ENCODE peak calls at places on chromosome 17, in ten cellular contexts. L, N, J, M, I, S, D, G, H and U are unnamed samples.
A peak's percentile ranks its signal among the peaks of the same experiment; 100 is the strongest.

GRCh38 chr17:34537445-34537844 is 41.9 kb upstream of the TMEM132E start:
- DNase-seq in H (no peak), J (no peak), S (no peak), N (no peak), L (no peak), D (no peak), I (no peak), G (no peak), M (no peak), U (no peak)

GRCh38 chr17:7579001-7579838 is at the start of gene CD68:
- DNase-seq in L (peak; percentile 60), D (no peak), S (peak; percentile 58), J (peak; percentile 89), H (peak; percentile 82), N (peak; percentile 90), G (peak; percentile 80), M (peak; percentile 66), I (peak; percentile 81), U (no peak)

GRCh38 chr17:55612691-55613141 is 101.5 kb upstream of the SMIM36 start:
- DNase-seq in L (no peak), I (no peak), J (no peak), G (no peak), H (no peak), M (no peak), N (no peak), D (no peak), S (peak; percentile 76), U (no peak)

GRCh38 chr17:47931848-47932247 is 9.5 kb upstream of the PNPO start:
- DNase-seq in L (no peak), S (no peak), M (no peak), I (no peak), D (no peak), N (no peak), H (no peak), G (no peak), J (no peak), U (no peak)

GRCh38 chr17:34313164-34313563 is 6.1 kb upstream of the CCL8 start:
- DNase-seq in G (no peak), D (no peak), H (no peak), L (no peak), I (no peak), N (no peak), J (no peak), M (no peak), S (no peak), U (no peak)

GRCh38 chr17:10135539-10136257 is 62.7 kb downstream of the GAS7 start:
- DNase-seq in I (peak; percentile 66), G (peak; percentile 60), H (no peak), N (no peak), D (no peak), S (no peak), L (no peak), M (no peak), J (no peak), U (no peak)

GRCh38 chr17:60145006-60145935 is 4.5 kb upstream of the CA4 start:
- DNase-seq in D (no peak), S (peak; percentile 33), N (no peak), G (no peak), I (no peak), J (no peak), L (no peak), H (peak; percentile 14), M (no peak), U (no peak)

GRCh38 chr17:26792486-26792885 is 501.4 kb upstream of the WSB1 start:
- DNase-seq in H (no peak), L (no peak), G (no peak), M (no peak), D (no peak), N (peak; percentile 35), J (no peak), S (no peak), I (no peak), U (no peak)

GRCh38 chr17:80251966-80252365 is 8.7 kb upstream of the RNF213 start:
- DNase-seq in S (peak; percentile 20), J (no peak), H (peak; percentile 50), G (no peak), L (no peak), D (no peak), N (no peak), M (no peak), I (no peak), U (no peak)

GRCh38 chr17:80253631-80254395 is 6.8 kb upstream of the RNF213 start:
- DNase-seq in M (no peak), G (no peak), I (no peak), D (no peak), N (no peak), S (peak; percentile 17), J (no peak), H (peak; percentile 58), L (no peak), U (no peak)

GRCh38 chr17:80256034-80256350 is 4.7 kb upstream of the RNF213 start:
- DNase-seq in S (no peak), N (no peak), I (no peak), M (no peak), H (no peak), G (no peak), L (no peak), J (no peak), D (no peak), U (no peak)

GRCh38 chr17:80254396-80255241 is 6.0 kb upstream of the RNF213 start:
- DNase-seq in I (peak; percentile 77), M (peak; percentile 68), H (peak; percentile 52), J (no peak), S (peak; percentile 41), G (peak; percentile 79), N (peak; percentile 91), D (no peak), L (peak; percentile 57), U (no peak)

DNA sequence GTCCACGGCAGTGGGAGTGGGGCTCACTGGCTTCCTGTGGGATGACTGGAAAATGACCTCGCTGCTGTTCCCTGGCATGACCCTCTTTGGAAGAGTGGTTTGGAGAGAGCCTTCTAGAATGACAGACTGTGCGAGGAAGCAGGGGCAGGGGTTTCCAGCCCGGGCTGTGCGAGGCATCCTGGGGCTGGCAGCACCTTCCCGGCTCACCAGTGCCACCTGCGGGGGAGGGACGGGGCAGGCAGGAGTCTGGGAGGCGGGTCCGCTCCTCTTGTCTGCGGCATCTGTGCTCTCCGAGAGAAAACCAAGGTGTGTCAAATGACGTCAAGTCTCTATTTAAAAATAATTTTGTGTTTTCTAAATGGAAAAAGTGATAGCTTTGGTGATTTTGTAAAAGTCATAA is 7.8 kb upstream of the RNF213 start:
- DNase-seq in N (peak; percentile 83), L (peak; percentile 55), S (peak; percentile 89), G (peak; percentile 82), H (peak; percentile 87), D (no peak), I (peak; percentile 76), M (no peak), J (no peak), U (no peak)
- TF ChIP-seq CTCF in N (peak; percentile 80), L (no peak), S (peak; percentile 58), G (peak; percentile 78), H (peak; percentile 63), D (no peak), I (peak; percentile 23), M (peak; percentile 34), J (no peak), U (peak; percentile 37)

GRCh38 chr17:35981246-35981645 is at the start of gene CCL16:
- DNase-seq in I (no peak), G (no peak), M (no peak), H (no peak), N (no peak), D (no peak), S (no peak), J (no peak), L (no peak), U (no peak)

GRCh38 chr17:35982409-35983191 is 1.3 kb upstream of the CCL16 start:
- DNase-seq in I (no peak), G (no peak), J (no peak), L (no peak), S (no peak), H (no peak), N (no peak), M (no peak), D (no peak), U (peak; percentile 62)

GRCh38 chr17:35984140-35984539 is 2.4 kb downstream of the CCL14 start:
- DNase-seq in G (no peak), D (no peak), H (no peak), N (no peak), S (no peak), L (no peak), J (no peak), I (no peak), M (no peak), U (peak; percentile 80)

GRCh38 chr17:35978346-35978745 is 3.0 kb downstream of the CCL16 start:
- DNase-seq in N (no peak), L (no peak), J (no peak), H (no peak), I (no peak), M (no peak), G (no peak), D (no peak), S (no peak), U (no peak)

GRCh38 chr17:35981908-35982330 is 622 bp upstream of the CCL16 start:
- DNase-seq in G (no peak), N (peak; percentile 29), J (no peak), D (no peak), M (no peak), H (no peak), L (peak; percentile 62), S (no peak), I (no peak), U (peak; percentile 66)
- TF ChIP-seq CTCF in G (no peak), N (peak; percentile 28), J (no peak), D (no peak), M (no peak), H (no peak), L (peak; percentile 48), S (no peak), I (no peak), U (no peak)

DNA sequence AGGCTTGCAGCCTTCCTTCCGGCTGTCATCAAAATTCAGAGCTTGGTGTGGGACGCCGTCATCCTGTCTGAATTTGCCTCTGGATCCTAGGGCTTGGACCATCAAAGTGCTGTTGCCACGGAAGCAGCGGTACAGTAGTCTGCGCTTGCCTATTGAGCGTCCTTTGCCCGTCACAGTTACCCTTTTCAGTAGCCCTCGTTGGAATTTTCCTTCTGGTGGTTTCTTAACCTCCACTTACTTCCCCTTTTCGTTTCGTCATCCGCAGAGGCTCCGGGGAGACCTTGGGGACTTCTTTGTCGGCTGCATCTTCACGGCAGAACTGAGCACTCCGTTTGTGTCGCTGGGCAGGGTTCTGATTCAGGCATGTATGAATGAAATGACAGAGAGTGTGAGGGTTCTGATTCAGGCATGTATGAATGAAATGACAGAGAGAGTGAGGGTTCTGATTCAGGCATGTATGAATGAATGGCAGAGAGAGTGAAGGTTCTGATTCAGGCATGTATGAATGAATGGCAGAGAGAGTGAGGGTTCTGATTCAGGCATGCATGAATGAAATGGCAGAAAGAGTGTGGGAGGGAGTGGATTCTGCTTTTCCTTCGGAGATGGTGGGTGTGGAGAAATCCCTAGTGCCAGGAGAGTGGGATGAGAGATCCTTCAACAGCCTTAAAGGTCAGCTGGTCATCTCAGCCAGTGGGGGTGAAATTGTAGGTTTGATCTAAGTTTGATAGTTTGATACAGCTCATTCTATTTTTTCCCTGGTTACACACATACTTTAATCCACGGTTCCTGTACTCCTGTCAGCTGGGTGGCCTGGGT is 8.1 kb downstream of the TLCD3A start:
- DNase-seq in J (no peak), N (peak; percentile 82), I (peak; percentile 46), G (peak; percentile 25), H (peak; percentile 52), S (no peak), M (no peak), L (no peak), D (no peak), U (no peak)
- TF ChIP-seq CTCF in J (no peak), N (no peak), I (no peak), G (no peak), H (no peak), S (no peak), M (no peak), L (no peak), D (no peak), U (no peak)

GRCh38 chr17:69503711-69504110 is 89.2 kb downstream of the MAP2K6 start:
- DNase-seq in S (no peak), I (no peak), J (no peak), M (no peak), N (peak; percentile 83), L (no peak), H (no peak), D (no peak), G (no peak), U (no peak)

GRCh38 chr17:69502488-69502887 is 88.0 kb downstream of the MAP2K6 start:
- DNase-seq in N (no peak), G (no peak), I (no peak), L (no peak), D (no peak), S (no peak), H (no peak), J (no peak), M (no peak), U (no peak)

GRCh38 chr17:69508814-69509213 is 94.3 kb downstream of the MAP2K6 start:
- DNase-seq in I (no peak), S (no peak), H (no peak), N (no peak), L (no peak), G (no peak), M (no peak), J (no peak), D (no peak), U (no peak)

GRCh38 chr17:69505740-69506139 is 91.2 kb downstream of the MAP2K6 start:
- DNase-seq in H (no peak), S (no peak), J (no peak), L (no peak), I (no peak), G (no peak), N (no peak), D (no peak), M (no peak), U (no peak)

GRCh38 chr17:69506489-69506888 is 92.0 kb downstream of the MAP2K6 start:
- DNase-seq in S (no peak), J (no peak), H (no peak), G (no peak), M (no peak), N (peak; percentile 27), L (peak; percentile 25), I (no peak), D (no peak), U (no peak)
- TF ChIP-seq CTCF in S (peak; percentile 52), J (no peak), H (no peak), G (no peak), M (peak; percentile 48), N (no peak), L (peak; percentile 52), I (no peak), D (no peak), U (peak; percentile 35)